ENCODE peak calls at places on chromosomes 7 and 10, in six cellular contexts. H is adrenal gland, W is A549, T is tibial nerve, S is heart left ventricle, O is IMR-90. C is an unnamed sample.
A peak's percentile ranks its signal among the peaks of the same experiment; 100 is the strongest.

GRCh38 chr7:107687656-107688055 is 27.0 kb downstream of the SLC26A4 start:
- DNase-seq in H (no peak), W (no peak), T (no peak), S (no peak), O (peak; percentile 51), C (no peak)

GRCh38 chr10:4069491-4069890 is 284.5 kb upstream of the KLF6 start:
- DNase-seq in H (no peak), W (no peak), T (no peak), S (no peak), O (peak; percentile 66), C (no peak)

GRCh38 chr10:53102424-53102823 is 329.8 kb upstream of the MBL2 start:
- DNase-seq in H (no peak), W (no peak), T (no peak), S (no peak), O (no peak), C (no peak)

GRCh38 chr7:80711521-80711920 is 73.1 kb downstream of the CD36 start:
- DNase-seq in H (no peak), W (peak; percentile 38), T (no peak), S (no peak), O (peak; percentile 73), C (no peak)

GRCh38 chr7:2355079-2356008 is 717 bp downstream of the EIF3B start:
- DNase-seq in H (peak; percentile 29), W (peak; percentile 22), T (no peak), S (no peak), O (no peak), C (peak; percentile 56)

GRCh38 chr7:38368191-38368605 is 94.8 kb upstream of the TARP start:
- DNase-seq in H (peak; percentile 68), W (peak; percentile 90), T (peak; percentile 52), S (peak; percentile 59), O (peak; percentile 65), C (peak; percentile 78)

GRCh38 chr10:60314306-60314940 is 75.3 kb downstream of the ANK3 start:
- DNase-seq in H (no peak), W (peak; percentile 4), T (no peak), S (no peak), O (peak; percentile 83), C (no peak)

GRCh38 chr7:105831824-105832535 is 44.4 kb downstream of the ATXN7L1 start:
- DNase-seq in H (no peak), W (no peak), T (no peak), S (no peak), O (peak; percentile 56), C (no peak)

GRCh38 chr10:99395750-99396445 is 34.5 kb downstream of the GOT1 start:
- DNase-seq in H (no peak), W (no peak), T (no peak), S (no peak), O (peak; percentile 83), C (no peak)

GRCh38 chr7:6171532-6172330 is 100.7 kb downstream of the CYTH3 start:
- DNase-seq in H (no peak), W (no peak), T (no peak), S (peak; percentile 61), O (no peak), C (no peak)

GRCh38 chr7:7165372-7165771 is 17.0 kb upstream of the C1GALT1 start:
- DNase-seq in H (no peak), W (no peak), T (no peak), S (no peak), O (no peak), C (no peak)

GRCh38 chr10:126924180-126924914 is 19.1 kb downstream of the DOCK1 start:
- DNase-seq in H (no peak), W (no peak), T (no peak), S (no peak), O (no peak), C (no peak)

GRCh38 chr7:86904949-86905834 is 154.3 kb downstream of the ELAPOR2 start:
- DNase-seq in H (peak; percentile 22), W (peak; percentile 42), T (peak; percentile 22), S (no peak), O (peak; percentile 10), C (no peak)

GRCh38 chr7:27188666-27189559 is 3.9 kb upstream of the HOXA11 start:
- DNase-seq in H (peak; percentile 15), W (no peak), T (no peak), S (no peak), O (no peak), C (peak; percentile 59)

GRCh38 chr10:93039721-93040120 is 20.9 kb upstream of the CYP26C1 start:
- DNase-seq in H (no peak), W (peak; percentile 46), T (no peak), S (no peak), O (peak; percentile 46), C (no peak)

GRCh38 chr7:32921896-32922295 is 30.3 kb upstream of the KBTBD2 start:
- DNase-seq in H (no peak), W (no peak), T (no peak), S (no peak), O (peak; percentile 78), C (no peak)

GRCh38 chr10:121771957-121772356 is 155.9 kb downstream of the ATE1 start:
- DNase-seq in H (no peak), W (no peak), T (no peak), S (no peak), O (no peak), C (no peak)

GRCh38 chr7:40990841-40991240 is 712.0 kb downstream of the INHBA start:
- DNase-seq in H (no peak), W (no peak), T (no peak), S (no peak), O (no peak), C (no peak)

GRCh38 chr7:135789956-135790355 is 41.3 kb upstream of the FAM180A start:
- DNase-seq in H (no peak), W (no peak), T (no peak), S (no peak), O (no peak), C (no peak)

GRCh38 chr10:93458821-93459257 is 23.3 kb downstream of the MYOF start:
- DNase-seq in H (peak; percentile 80), W (peak; percentile 99), T (peak; percentile 86), S (peak; percentile 79), O (peak; percentile 100), C (peak; percentile 82)

GRCh38 chr10:29949411-29950011 is 109.9 kb downstream of the JCAD start:
- DNase-seq in H (no peak), W (peak; percentile 38), T (no peak), S (no peak), O (peak; percentile 98), C (no peak)

GRCh38 chr10:49761201-49761788 is 828 bp downstream of the OGDHL start:
- DNase-seq in H (no peak), W (no peak), T (no peak), S (no peak), O (no peak), C (no peak)

GRCh38 chr7:151086802-151087246 is 549 bp downstream of the AGAP3 start:
- DNase-seq in H (peak; percentile 45), W (no peak), T (no peak), S (no peak), O (no peak), C (no peak)

GRCh38 chr7:30476401-30477145 is 2.0 kb downstream of the NOD1 start:
- DNase-seq in H (no peak), W (no peak), T (no peak), S (no peak), O (no peak), C (no peak)

GRCh38 chr10:105509551-105509950 is 868.5 kb downstream of the SORCS3 start:
- DNase-seq in H (no peak), W (no peak), T (no peak), S (no peak), O (no peak), C (no peak)

GRCh38 chr7:91285966-91286365 is 21.7 kb downstream of the FZD1 start:
- DNase-seq in H (no peak), W (no peak), T (no peak), S (no peak), O (peak; percentile 58), C (no peak)

GRCh38 chr7:42456267-42456666 is 219.3 kb upstream of the GLI3 start:
- DNase-seq in H (no peak), W (no peak), T (no peak), S (no peak), O (no peak), C (no peak)

GRCh38 chr10:87532696-87533095 is 28.0 kb downstream of the MINPP1 start:
- DNase-seq in H (no peak), W (no peak), T (no peak), S (no peak), O (no peak), C (no peak)
- H3K27ac ChIP-seq in H (no peak overlapping the region), W (no peak overlapping the region), T (peak overlapping the region; percentile 2), S (peak overlapping the region; percentile 63), O (no peak overlapping the region), C (no peak overlapping the region)

GRCh38 chr10:131982185-131982756 is 548 bp upstream of the BNIP3 start:
- DNase-seq in H (no peak), W (no peak), T (no peak), S (no peak), O (no peak), C (no peak)
- TF ChIP-seq POLR2A in H (no peak), W (peak; percentile 79), T (peak; percentile 80), S (no peak), O (no peak), C (no peak)

GRCh38 chr10:77553966-77554365 is 83.6 kb downstream of the KCNMA1 start:
- DNase-seq in H (no peak), W (no peak), T (no peak), S (no peak), O (no peak), C (no peak)

GRCh38 chr10:77555591-77556212 is 81.9 kb downstream of the KCNMA1 start:
- DNase-seq in H (no peak), W (no peak), T (no peak), S (no peak), O (peak; percentile 48), C (no peak)

GRCh38 chr10:77554996-77555397 is 82.6 kb downstream of the KCNMA1 start:
- DNase-seq in H (peak; percentile 32), W (no peak), T (peak; percentile 36), S (no peak), O (peak; percentile 46), C (no peak)

GRCh38 chr10:77552252-77552651 is 85.4 kb downstream of the KCNMA1 start:
- DNase-seq in H (no peak), W (no peak), T (no peak), S (no peak), O (no peak), C (no peak)

GRCh38 chr10:77553311-77553710 is 84.3 kb downstream of the KCNMA1 start:
- DNase-seq in H (no peak), W (no peak), T (no peak), S (no peak), O (no peak), C (no peak)
- H3K27ac ChIP-seq in H (no peak overlapping the region), W (peak overlapping the region; percentile 51), T (peak overlapping the region; percentile 31), S (peak overlapping the region; percentile 89), O (no peak overlapping the region), C (no peak overlapping the region)

GRCh38 chr7:37333075-37333474 is 115.6 kb downstream of the ELMO1 start:
- DNase-seq in H (no peak), W (no peak), T (no peak), S (no peak), O (no peak), C (no peak)

GRCh38 chr7:37341033-37341630 is 107.5 kb downstream of the ELMO1 start:
- DNase-seq in H (no peak), W (no peak), T (no peak), S (no peak), O (no peak), C (no peak)

GRCh38 chr7:37332218-37333016 is 116.2 kb downstream of the ELMO1 start:
- DNase-seq in H (no peak), W (no peak), T (no peak), S (no peak), O (no peak), C (no peak)

GRCh38 chr7:37337522-37337921 is 111.1 kb downstream of the ELMO1 start:
- DNase-seq in H (no peak), W (no peak), T (no peak), S (no peak), O (no peak), C (no peak)

GRCh38 chr7:37336259-37336658 is 112.4 kb downstream of the ELMO1 start:
- DNase-seq in H (peak; percentile 19), W (no peak), T (no peak), S (no peak), O (no peak), C (no peak)
- TF ChIP-seq POLR2A in H (no peak), W (no peak), T (no peak), S (no peak), O (no peak), C (no peak)